ENCODE peak calls at places on chromosomes 3 and 15, in four cellular contexts. Y is cardiac muscle cell, W is adrenal gland, F is brain microvascular endothelial cell. J is an unnamed sample. For H3K36me3, the result is how much of the 10 kb centered on the place peaks cover.

GRCh38 chr15:89208256-89208655 is 13.1 kb downstream of the RLBP1 start:
- DNase-seq in Y (no peak), W (no peak), F (no peak), J (no peak)

GRCh38 chr3:53729618-53730017 is 116.6 kb downstream of the CHDH start:
- DNase-seq in Y (no peak), W (no peak), F (no peak), J (no peak)

GRCh38 chr15:64019764-64020163 is 26.5 kb downstream of the DAPK2 start:
- DNase-seq in Y (no peak), W (no peak), F (no peak), J (no peak)

GRCh38 chr3:124363451-124363850 is 366.8 kb upstream of the UMPS start:
- DNase-seq in Y (peak), W (peak), F (peak), J (no peak)

GRCh38 chr15:92883643-92884458 is 16.3 kb upstream of the CHD2 start:
- DNase-seq in Y (peak), W (no peak), F (no peak), J (no peak)

GRCh38 chr3:48538451-48538850 is 18.2 kb downstream of the PFKFB4 start:
- DNase-seq in Y (no peak), W (no peak), F (no peak), J (no peak)

GRCh38 chr15:85545185-85545584 is 164.8 kb downstream of the AKAP13 start:
- DNase-seq in Y (peak), W (no peak), F (no peak), J (no peak)

GRCh38 chr3:145892869-145893268 is 268.1 kb downstream of the PLOD2 start:
- DNase-seq in Y (no peak), W (no peak), F (no peak), J (no peak)

GRCh38 chr3:31421280-31422048 is 111.3 kb upstream of the STT3B start:
- DNase-seq in Y (no peak), W (no peak), F (no peak), J (no peak)

GRCh38 chr3:50651445-50651844 is 23.3 kb upstream of the DOCK3 start:
- DNase-seq in Y (no peak), W (no peak), F (no peak), J (no peak)

DNA sequence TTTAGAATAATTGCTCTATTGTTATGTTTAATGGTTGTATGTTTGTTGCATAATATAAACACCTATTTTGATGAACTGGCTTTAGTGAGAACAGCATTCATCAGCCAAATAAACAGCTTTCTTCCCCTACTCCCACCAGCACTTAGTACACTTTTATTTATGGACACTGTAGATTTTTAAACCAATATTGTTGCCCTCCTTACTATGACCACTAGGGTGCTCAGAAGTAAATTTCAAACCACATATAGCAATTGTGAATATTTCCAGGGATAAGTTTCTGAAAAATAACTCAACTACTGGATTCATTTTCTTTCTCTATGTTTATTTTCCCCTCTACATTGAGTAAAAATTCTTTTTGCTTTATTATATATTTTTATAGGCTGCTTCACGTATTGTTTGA is 84.7 kb upstream of the PTX3 start:
- DNase-seq in Y (no peak), W (no peak), F (no peak), J (no peak)
- TF ChIP-seq CTCF in Y (peak), W (no peak), F (peak), J (no peak)

GRCh38 chr3:52561028-52561749 is 24.8 kb downstream of the UQCC5 start:
- DNase-seq in Y (no peak), W (no peak), F (no peak), J (no peak)
- H3K36me3 ChIP-seq in Y (half or more), W (half or more), F (under half), J (half or more)

DNA sequence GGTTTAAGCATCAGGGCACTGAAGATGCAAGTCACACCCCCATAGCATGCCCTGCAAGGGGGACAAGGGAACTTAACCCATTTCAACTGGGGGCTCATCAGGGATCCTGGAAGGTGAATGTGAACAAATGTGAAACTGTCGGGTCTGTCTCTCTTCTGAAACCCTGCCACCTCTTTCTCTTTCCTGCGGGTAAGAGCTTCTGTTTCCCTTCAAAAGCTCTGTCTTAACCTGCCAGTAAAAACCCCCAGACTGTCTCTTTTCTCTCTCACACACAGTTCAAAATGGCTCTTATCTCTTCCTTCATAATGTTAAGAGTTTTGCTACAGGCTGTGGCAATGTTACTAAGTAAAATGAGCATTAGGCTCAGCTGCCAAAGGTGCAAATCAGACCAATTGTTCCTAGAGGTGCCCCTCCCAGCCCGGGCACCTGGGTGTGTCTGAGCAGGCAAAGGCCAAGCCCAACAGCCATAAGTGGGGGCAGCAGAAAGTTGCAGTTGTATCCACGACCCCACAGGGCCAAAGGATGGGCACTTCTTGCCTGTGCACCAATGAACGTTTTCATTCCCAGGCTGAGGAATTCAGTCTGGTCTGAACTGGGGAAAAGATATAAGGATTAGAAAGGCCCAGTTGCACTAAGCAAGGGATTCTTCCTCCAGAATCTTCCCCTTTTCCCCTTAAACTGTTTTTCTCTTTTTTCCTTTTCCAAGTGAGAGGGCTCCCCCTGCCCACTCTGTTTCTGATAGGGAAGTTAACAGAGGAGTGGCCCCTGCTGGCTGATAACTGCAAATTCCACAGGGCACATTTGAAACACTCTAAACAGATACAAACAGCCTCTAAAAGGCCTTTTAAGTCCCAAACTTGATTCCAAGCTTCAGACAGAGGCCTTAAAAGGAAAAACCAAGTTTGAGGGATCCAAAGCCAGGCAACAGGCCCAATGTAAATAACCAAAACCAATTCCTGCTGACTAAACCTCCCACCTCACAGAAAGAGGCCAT is 113.8 kb upstream of the EPHA6 start:
- DNase-seq in Y (no peak), W (no peak), F (no peak), J (no peak)
- TF ChIP-seq CTCF in Y (no peak), W (no peak), F (peak), J (no peak)

DNA sequence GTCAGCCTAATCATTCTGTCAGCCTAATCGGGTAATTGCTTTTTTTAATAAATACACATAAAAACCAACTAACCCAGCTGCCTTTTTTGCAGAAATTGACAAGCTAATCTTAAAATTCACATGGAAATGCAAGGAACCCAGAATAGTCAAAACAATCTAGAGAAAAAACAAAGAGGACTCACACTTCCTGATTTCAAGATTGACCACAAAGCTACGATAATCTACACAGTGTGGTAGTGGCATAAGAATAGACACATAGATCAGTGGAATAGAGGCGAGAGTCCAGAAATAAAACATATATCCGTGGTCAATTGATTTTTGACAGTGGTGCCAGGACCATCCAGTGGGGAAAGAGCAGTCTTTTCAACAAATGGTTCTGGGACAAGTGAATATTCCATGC is 2.4 kb upstream of the C3orf20 start:
- DNase-seq in Y (no peak), W (no peak), F (no peak), J (no peak)
- H3K36me3 ChIP-seq in Y (under half), W (half or more), F (under half), J (half or more)

GRCh38 chr3:89061257-89061656 is 46.2 kb upstream of the EPHA3 start:
- DNase-seq in Y (no peak), W (no peak), F (no peak), J (no peak)
- TF ChIP-seq CTCF in Y (no peak), W (no peak), F (no peak), J (no peak)

GRCh38 chr3:71035886-71036285 is 547.6 kb downstream of the FOXP1 start:
- DNase-seq in Y (no peak), W (no peak), F (no peak), J (no peak)

GRCh38 chr3:71035314-71035713 is 548.2 kb downstream of the FOXP1 start:
- DNase-seq in Y (peak), W (no peak), F (peak), J (no peak)

GRCh38 chr3:71031151-71031550 is 552.4 kb downstream of the FOXP1 start:
- DNase-seq in Y (no peak), W (no peak), F (no peak), J (no peak)

GRCh38 chr3:71031914-71032521 is 551.5 kb downstream of the FOXP1 start:
- DNase-seq in Y (peak), W (no peak), F (no peak), J (no peak)

GRCh38 chr3:71033681-71034220 is 549.8 kb downstream of the FOXP1 start:
- DNase-seq in Y (no peak), W (no peak), F (no peak), J (no peak)
- H3K36me3 ChIP-seq in Y (under half), W (under half), F (under half), J (under half)

GRCh38 chr3:21220944-21221343 is 530.1 kb downstream of the ZNF385D start:
- DNase-seq in Y (no peak), W (no peak), F (no peak), J (no peak)

DNA sequence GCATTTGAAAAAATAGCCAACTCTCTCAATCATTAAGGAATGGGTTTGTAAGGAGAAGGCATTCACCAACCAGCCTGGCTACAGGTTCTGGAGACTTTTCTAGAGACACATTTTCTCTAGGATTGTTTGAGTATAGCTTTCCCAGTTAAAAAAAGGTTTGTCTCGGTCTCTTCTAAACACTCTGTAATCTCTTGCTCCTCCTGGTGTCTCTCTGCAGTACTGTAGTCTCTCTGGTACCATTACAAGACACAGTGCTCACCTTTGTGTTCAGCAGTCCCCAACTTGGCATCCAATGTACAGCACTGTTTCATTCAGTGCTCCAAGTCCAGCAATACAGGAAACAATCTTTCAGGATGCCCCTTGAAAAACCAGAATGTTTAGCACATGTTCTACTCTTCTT is 534.4 kb downstream of the ZNF385D start:
- DNase-seq in Y (peak), W (no peak), F (peak), J (no peak)
- TF ChIP-seq CTCF in Y (peak), W (no peak), F (peak), J (no peak)

DNA sequence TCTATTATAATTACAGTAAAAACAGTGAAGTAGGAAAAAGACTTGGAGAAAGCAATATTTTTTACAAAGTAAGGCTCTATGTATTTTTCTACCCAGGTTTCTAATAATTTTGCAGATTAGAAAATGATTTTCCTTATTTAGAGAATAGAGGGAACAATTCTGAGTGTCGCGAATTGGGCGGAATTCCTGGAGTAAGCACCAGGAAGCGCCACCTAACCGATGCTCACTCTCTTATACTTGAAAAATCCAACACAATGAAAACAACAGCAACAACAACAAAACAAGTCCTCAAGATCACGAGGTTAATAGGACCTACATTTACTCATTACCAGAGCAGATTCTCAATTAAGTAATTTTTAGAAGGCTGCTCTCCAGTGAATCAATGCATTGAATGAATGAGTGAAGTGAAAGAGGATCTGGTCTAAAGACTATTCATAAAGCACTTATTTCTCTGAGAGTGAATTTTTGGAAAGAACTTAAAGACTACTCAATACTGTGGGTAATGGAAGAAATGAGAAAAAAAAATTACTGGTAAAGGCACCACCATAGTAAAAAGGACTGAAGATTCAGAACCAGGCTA is 158.0 kb downstream of the MEIS2 start:
- DNase-seq in Y (no peak), W (no peak), F (no peak), J (no peak)
- H3K36me3 ChIP-seq in Y (under half), W (under half), F (under half), J (under half)

GRCh38 chr3:120357807-120358206 is 8.7 kb upstream of the LRRC58 start:
- DNase-seq in Y (no peak), W (no peak), F (no peak), J (no peak)
- TF ChIP-seq CTCF in Y (no peak), W (no peak), F (no peak), J (no peak)

GRCh38 chr3:134496481-134497071 is 10.7 kb downstream of the CEP63 start:
- DNase-seq in Y (no peak), W (no peak), F (no peak), J (no peak)
- H3K36me3 ChIP-seq in Y (under half), W (under half), F (under half), J (under half)

J was measured in tibial artery.